ENCODE peak calls at places on chromosomes 3 and 15, in seven cellular contexts. B is OCI-LY7; C is CD8-positive, alpha-beta T cell; Y is upper lobe of left lung; M is tibial artery; I is Peyer's patch; F is thoracic aorta. H is an unnamed sample. For H3K4me1, the result is how much of the 10 kb centered on the place peaks cover.

GRCh38 chr3:127049390-127049789 is 66.5 kb downstream of the PLXNA1 start:
- DNase-seq in B (no peak), C (no peak), Y (no peak), M (no peak), I (no peak), F (no peak), H (no peak)

GRCh38 chr15:68354923-68355322 is 77.0 kb downstream of the ITGA11 start:
- DNase-seq in B (no peak), C (no peak), Y (no peak), M (no peak), I (no peak), F (no peak), H (peak)

GRCh38 chr3:86948840-86949239 is 42.1 kb downstream of the VGLL3 start:
- DNase-seq in B (no peak), C (no peak), Y (no peak), M (no peak), I (no peak), F (no peak), H (no peak)

GRCh38 chr15:23646165-23647000 is 1.3 kb downstream of the MAGEL2 start:
- DNase-seq in B (no peak), C (no peak), Y (peak), M (no peak), I (no peak), F (no peak), H (no peak)

GRCh38 chr3:127037423-127037841 is 54.5 kb downstream of the PLXNA1 start:
- DNase-seq in B (no peak), C (no peak), Y (no peak), M (peak), I (peak), F (no peak), H (no peak)

GRCh38 chr3:39290255-39290654 is 10.4 kb upstream of the CX3CR1 start:
- DNase-seq in B (no peak), C (no peak), Y (no peak), M (no peak), I (no peak), F (no peak), H (no peak)

GRCh38 chr3:30354972-30355371 is 251.4 kb upstream of the TGFBR2 start:
- DNase-seq in B (no peak), C (no peak), Y (no peak), M (no peak), I (no peak), F (no peak), H (no peak)

GRCh38 chr3:8446845-8447244 is 54.8 kb upstream of the LMCD1 start:
- DNase-seq in B (no peak), C (no peak), Y (no peak), M (no peak), I (no peak), F (no peak), H (no peak)

GRCh38 chr3:126488205-126488604 is 12.5 kb upstream of the ZXDC start:
- DNase-seq in B (no peak), C (no peak), Y (no peak), M (no peak), I (no peak), F (no peak), H (no peak)

GRCh38 chr15:43266834-43267233 is at the start of gene TGM5:
- DNase-seq in B (no peak), C (no peak), Y (no peak), M (no peak), I (peak), F (no peak), H (no peak)

GRCh38 chr3:111924283-111924682 is 54.5 kb upstream of the ABHD10 start:
- DNase-seq in B (no peak), C (no peak), Y (peak), M (peak), I (peak), F (peak), H (no peak)

GRCh38 chr15:52217186-52217585 is 26.0 kb upstream of the GNB5 start:
- DNase-seq in B (peak), C (no peak), Y (no peak), M (no peak), I (peak), F (no peak), H (peak)

GRCh38 chr15:57343526-57343925 is 32.8 kb upstream of the CGNL1 start:
- DNase-seq in B (no peak), C (no peak), Y (no peak), M (no peak), I (no peak), F (no peak), H (no peak)

GRCh38 chr15:70375006-70375409 is 277.3 kb upstream of the TLE3 start:
- DNase-seq in B (no peak), C (no peak), Y (no peak), M (no peak), I (no peak), F (peak), H (no peak)

GRCh38 chr3:186839874-186840641 is 2.5 kb upstream of the ADIPOQ start:
- DNase-seq in B (no peak), C (no peak), Y (no peak), M (peak), I (no peak), F (peak), H (peak)

GRCh38 chr3:535566-536416 is 339.2 kb downstream of the CHL1 start:
- DNase-seq in B (no peak), C (no peak), Y (peak), M (no peak), I (no peak), F (no peak), H (peak)

GRCh38 chr3:13110678-13111116 is 37.5 kb upstream of the IQSEC1 start:
- DNase-seq in B (peak), C (peak), Y (no peak), M (peak), I (peak), F (no peak), H (no peak)

GRCh38 chr3:124178531-124178930 is 186.6 kb upstream of the ROPN1 start:
- DNase-seq in B (no peak), C (no peak), Y (no peak), M (no peak), I (no peak), F (no peak), H (no peak)

GRCh38 chr3:32459474-32459873 is 43.2 kb downstream of the CMTM6 start:
- DNase-seq in B (no peak), C (no peak), Y (peak), M (no peak), I (no peak), F (no peak), H (no peak)

GRCh38 chr3:139533781-139534443 is 5.6 kb downstream of the RBP1 start:
- DNase-seq in B (no peak), C (no peak), Y (peak), M (no peak), I (peak), F (no peak), H (peak)

GRCh38 chr3:133987136-133987535 is 42.6 kb downstream of the SLCO2A1 start:
- DNase-seq in B (no peak), C (no peak), Y (no peak), M (no peak), I (no peak), F (no peak), H (no peak)

GRCh38 chr3:84165278-84165677 is 793.5 kb upstream of the CADM2 start:
- DNase-seq in B (no peak), C (no peak), Y (no peak), M (no peak), I (no peak), F (no peak), H (no peak)

GRCh38 chr3:141484701-141485287 is 2.0 kb upstream of the RASA2 start:
- DNase-seq in B (no peak), C (no peak), Y (no peak), M (no peak), I (no peak), F (no peak), H (no peak)

GRCh38 chr3:184727357-184728060 is 15.6 kb upstream of the MAGEF1 start:
- DNase-seq in B (peak), C (peak), Y (no peak), M (no peak), I (peak), F (no peak), H (peak)

GRCh38 chr3:99419111-99419510 is 219.3 kb upstream of the COL8A1 start:
- DNase-seq in B (no peak), C (no peak), Y (no peak), M (no peak), I (no peak), F (no peak), H (peak)

GRCh38 chr3:41933154-41933676 is 28.7 kb downstream of the ULK4 start:
- DNase-seq in B (no peak), C (no peak), Y (no peak), M (no peak), I (no peak), F (no peak), H (peak)

GRCh38 chr3:124137264-124137663 is 145.3 kb upstream of the ROPN1 start:
- DNase-seq in B (no peak), C (no peak), Y (no peak), M (no peak), I (no peak), F (no peak), H (no peak)

GRCh38 chr3:99760602-99761001 is 57.1 kb upstream of the CMSS1 start:
- DNase-seq in B (no peak), C (no peak), Y (no peak), M (no peak), I (no peak), F (no peak), H (no peak)

DNA sequence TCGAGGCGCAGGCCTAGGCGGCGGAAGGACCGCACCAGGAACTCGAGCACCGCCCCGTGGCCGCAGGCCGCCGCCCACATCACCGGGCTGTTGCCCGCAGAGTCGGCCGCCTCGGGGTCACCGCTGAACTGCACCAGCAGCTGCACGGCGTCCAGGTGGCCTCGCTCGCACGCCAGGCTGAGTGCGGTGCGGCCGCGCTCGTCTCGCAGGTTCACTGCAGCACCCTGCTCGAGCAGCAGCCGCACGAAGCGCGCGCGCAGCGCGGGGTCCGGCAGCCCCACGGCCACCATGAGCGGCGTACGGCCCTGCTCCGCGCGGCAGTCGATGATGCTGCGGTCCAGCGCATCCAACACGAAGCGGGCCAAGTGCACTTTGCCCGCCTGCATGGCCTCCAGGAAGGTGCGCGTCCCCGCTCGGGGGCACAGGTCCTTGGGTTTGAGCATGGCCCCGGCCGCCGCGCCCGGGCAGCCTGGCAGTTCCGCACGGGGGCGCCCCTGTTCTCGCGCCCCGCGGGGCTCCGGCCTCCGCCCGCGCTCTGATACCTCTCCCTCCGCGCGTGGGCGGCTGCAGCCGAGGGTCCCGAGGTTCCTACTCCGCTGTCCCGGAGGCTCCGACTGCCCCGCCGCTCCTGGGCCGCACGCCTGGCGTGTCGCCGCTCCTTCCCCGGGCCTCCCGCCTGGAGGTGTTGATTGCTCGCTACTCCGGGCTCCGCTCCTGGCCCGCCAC is 557 bp downstream of the ANKRD63 start:
- DNase-seq in B (no peak), C (peak), Y (peak), M (no peak), I (peak), F (no peak), H (peak)
- TF ChIP-seq CTCF in B (peak), C (peak), Y (peak), M (no peak), I (no peak), F (no peak), H (peak)

GRCh38 chr3:37897763-37898162 is 36.1 kb downstream of the CTDSPL start:
- DNase-seq in B (peak), C (no peak), Y (no peak), M (no peak), I (no peak), F (no peak), H (no peak)
- H3K4me1 ChIP-seq in B (under half), C (under half), Y (under half), M (under half), I (under half), F (under half), H (under half)

DNA sequence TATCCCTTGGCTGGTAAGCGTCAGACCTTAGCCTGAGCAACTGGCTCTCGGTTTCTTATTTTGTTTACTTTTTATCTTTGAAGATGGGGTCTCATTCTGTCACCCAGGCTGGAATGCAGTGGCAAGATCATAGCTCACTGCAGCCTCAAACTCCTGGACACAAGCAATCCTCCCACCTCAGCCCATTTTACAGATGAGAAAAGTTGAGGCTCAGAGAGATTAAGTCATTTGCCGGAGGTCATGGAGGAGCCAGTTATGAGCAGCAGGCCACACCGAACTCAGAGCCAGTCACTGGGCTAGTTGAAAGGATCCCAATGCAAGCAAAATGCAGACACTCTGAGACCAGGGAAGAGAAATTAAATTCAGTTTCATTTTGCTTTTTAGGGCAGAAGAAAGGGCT is 293.6 kb downstream of the SHQ1 start:
- DNase-seq in B (no peak), C (no peak), Y (no peak), M (no peak), I (no peak), F (no peak), H (no peak)
- TF ChIP-seq CTCF in B (no peak), C (no peak), Y (no peak), M (no peak), I (no peak), F (no peak), H (no peak)

DNA sequence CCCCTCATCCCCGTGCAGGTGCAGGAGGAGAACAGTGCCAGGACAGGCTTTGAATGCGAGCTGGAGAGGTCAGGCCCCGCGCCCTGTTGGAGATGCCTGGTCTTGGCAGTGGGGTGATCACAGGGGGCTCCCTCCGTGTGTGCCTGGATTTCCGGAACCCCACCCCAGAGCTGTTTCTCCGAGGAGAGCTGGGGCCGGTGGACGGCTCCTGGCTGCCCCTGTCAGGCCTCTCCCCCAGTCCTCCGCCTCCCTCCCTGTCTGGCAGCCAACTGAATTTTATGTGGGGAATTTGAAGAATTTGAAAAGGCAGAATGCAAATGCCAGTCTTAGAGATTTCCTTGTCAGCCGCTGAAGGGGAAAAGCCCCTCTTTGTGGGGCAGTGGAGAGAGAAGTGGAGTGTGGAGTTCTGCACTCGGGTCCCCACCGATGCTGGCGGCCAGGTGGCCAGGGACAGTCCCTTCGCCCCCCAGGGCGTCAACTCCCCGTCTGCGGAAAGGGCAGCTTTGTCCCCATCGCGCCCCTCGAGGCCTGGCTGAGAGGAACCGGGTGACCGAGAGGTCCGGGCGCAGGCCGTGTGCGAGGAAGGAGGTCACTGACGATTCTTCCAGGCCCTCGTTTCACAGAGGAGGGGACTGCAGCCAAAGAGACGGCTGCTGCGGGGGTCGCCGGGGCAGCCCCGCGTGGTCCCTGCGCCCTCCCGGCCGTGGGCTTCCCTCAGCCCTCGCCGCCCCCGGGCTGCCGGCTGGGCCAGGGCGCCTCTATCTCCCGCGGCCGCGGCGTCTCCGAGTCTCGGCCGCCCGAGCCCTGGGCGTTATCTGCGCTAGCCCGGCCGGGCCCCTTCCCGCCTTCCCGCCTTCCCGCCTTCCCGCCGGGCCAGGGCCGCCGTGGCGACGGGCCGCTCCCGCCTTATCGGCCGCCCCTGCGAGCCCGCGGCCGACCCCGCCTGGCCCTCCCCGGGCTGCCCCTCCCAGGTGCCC is 56.0 kb upstream of the LCTL start:
- DNase-seq in B (no peak), C (no peak), Y (peak), M (no peak), I (no peak), F (no peak), H (peak)
- H3K4me1 ChIP-seq in B (under half), C (under half), Y (under half), M (under half), I (under half), F (half or more), H (under half)

H was measured in cardiac muscle cell.